ENCODE peak calls at places on chromosome 9, in four cellular contexts. C is GM20000, Z is NCI-H1436, E is SK-N-SH. H is an unnamed sample.

GRCh38 chr9:95189230-95190098 is 128.0 kb downstream of the FANCC start:
- DNase-seq in Z (no peak), E (peak; percentile 30), C (no peak), H (no peak)

GRCh38 chr9:127172066-127172707 is 49.8 kb upstream of the ANGPTL2 start:
- DNase-seq in E (no peak), C (no peak), Z (no peak), H (no peak)

GRCh38 chr9:132851421-132851792 is 26.7 kb downstream of the AK8 start:
- DNase-seq in Z (no peak), E (no peak), C (no peak), H (no peak)

GRCh38 chr9:70564464-70565190 is 150.2 kb upstream of the KLF9 start:
- DNase-seq in Z (no peak), C (no peak), E (no peak), H (no peak)

GRCh38 chr9:128764361-128764760 is 7.4 kb downstream of the ZER1 start:
- DNase-seq in E (no peak), C (no peak), Z (no peak), H (no peak)

GRCh38 chr9:18478517-18479361 is 4.8 kb downstream of the ADAMTSL1 start:
- DNase-seq in C (no peak), Z (no peak), E (no peak), H (no peak)

GRCh38 chr9:70478963-70479641 is 64.6 kb upstream of the KLF9 start:
- DNase-seq in C (no peak), E (no peak), Z (no peak), H (no peak)

GRCh38 chr9:131330814-131331600 is 41.5 kb downstream of the PLPP7 start:
- DNase-seq in C (no peak), Z (no peak), E (peak; percentile 79), H (no peak)

GRCh38 chr9:131698715-131699053 is 41.2 kb downstream of the RAPGEF1 start:
- DNase-seq in E (no peak), C (no peak), Z (no peak), H (no peak)

GRCh38 chr9:137682431-137682991 is 63.7 kb downstream of the EHMT1 start:
- DNase-seq in E (no peak), C (no peak), Z (peak; percentile 53), H (no peak)

GRCh38 chr9:134626576-134627416 is 14.8 kb upstream of the COL5A1 start:
- DNase-seq in C (no peak), E (no peak), Z (no peak), H (no peak)

GRCh38 chr9:135290086-135290485 is 189.5 kb upstream of the PPP1R26 start:
- DNase-seq in Z (no peak), C (no peak), E (no peak), H (no peak)

GRCh38 chr9:129406278-129407225 is 214.3 kb downstream of the C9orf50 start:
- DNase-seq in C (no peak), Z (no peak), E (no peak), H (no peak)

GRCh38 chr9:93958875-93959682 is 3.9 kb upstream of the BARX1 start:
- DNase-seq in E (peak; percentile 65), C (peak; percentile 56), Z (no peak), H (no peak)

GRCh38 chr9:14245901-14246525 is 67.9 kb downstream of the NFIB start:
- DNase-seq in E (no peak), C (no peak), Z (no peak), H (no peak)

GRCh38 chr9:77738932-77739331 is 90.8 kb upstream of the GNA14 start:
- DNase-seq in Z (no peak), C (no peak), E (no peak), H (no peak)

GRCh38 chr9:107480386-107480789 is 9.2 kb downstream of the KLF4 start:
- DNase-seq in Z (no peak), E (no peak), C (no peak), H (no peak)

GRCh38 chr9:3397726-3398125 is 128.1 kb downstream of the RFX3 start:
- DNase-seq in E (no peak), C (no peak), Z (no peak), H (no peak)

GRCh38 chr9:93256878-93257807 is 73.2 kb downstream of the WNK2 start:
- DNase-seq in E (peak; percentile 27), Z (no peak), C (no peak), H (no peak)

GRCh38 chr9:134967547-134967930 is 49.8 kb upstream of the FCN1 start:
- DNase-seq in E (peak; percentile 60), C (no peak), Z (no peak), H (no peak)

GRCh38 chr9:38200431-38200830 is 131.4 kb upstream of the SHB start:
- DNase-seq in C (no peak), E (no peak), Z (no peak), H (no peak)

GRCh38 chr9:128629136-128629535 is 27.5 kb downstream of the DYNC2I2 start:
- DNase-seq in Z (no peak), C (no peak), E (peak; percentile 16), H (no peak)

GRCh38 chr9:95027914-95028854 is 289.3 kb downstream of the FANCC start:
- DNase-seq in C (no peak), E (no peak), Z (no peak), H (no peak)

GRCh38 chr9:6564868-6565267 is 80.7 kb downstream of the GLDC start:
- DNase-seq in Z (no peak), E (no peak), C (no peak), H (no peak)

GRCh38 chr9:135258461-135258860 is 171.0 kb downstream of the OLFM1 start:
- DNase-seq in E (no peak), Z (no peak), C (no peak), H (no peak)